ENCODE peak calls at places on chromosomes 1 and 21, in four cellular contexts. K, B, Y and A are unnamed samples.
A peak's percentile ranks its signal among the peaks of the same experiment; 100 is the strongest.

GRCh38 chr1:13766906-13767564 is 67.0 kb downstream of the PRDM2 start:
- DNase-seq in K (no peak), Y (no peak), B (peak; percentile 84), A (no peak)

GRCh38 chr1:92961896-92962752 is 862 bp upstream of the DIPK1A start:
- DNase-seq in B (peak; percentile 40), K (peak; percentile 18), Y (no peak), A (no peak)

GRCh38 chr1:215257280-215257679 is 174.7 kb downstream of the KCNK2 start:
- DNase-seq in K (no peak), Y (no peak), B (no peak), A (no peak)

GRCh38 chr21:32307706-32308105 is 9.1 kb downstream of the MRAP start:
- DNase-seq in Y (no peak), B (no peak), K (no peak), A (no peak)

GRCh38 chr1:152109231-152109997 is 5.8 kb downstream of the TCHH start:
- DNase-seq in B (no peak), Y (no peak), K (no peak), A (no peak)

GRCh38 chr1:30329263-30329753 is 394.1 kb downstream of the MATN1 start:
- DNase-seq in B (no peak), K (no peak), Y (no peak), A (no peak)

GRCh38 chr1:21779613-21780521 is 3.1 kb downstream of the USP48 start:
- DNase-seq in K (no peak), B (no peak), Y (no peak), A (peak; percentile 78)

GRCh38 chr21:46317710-46318463 is 5.8 kb downstream of the C21orf58 start:
- DNase-seq in K (peak; percentile 64), Y (no peak), B (no peak), A (no peak)

GRCh38 chr1:226335653-226336052 is 26.7 kb upstream of the LIN9 start:
- DNase-seq in B (no peak), Y (no peak), K (no peak), A (no peak)

GRCh38 chr1:21734526-21734925 is 48.4 kb downstream of the USP48 start:
- DNase-seq in Y (no peak), B (no peak), K (no peak), A (no peak)

GRCh38 chr1:119646521-119647227 is 1.4 kb downstream of the ZNF697 start:
- DNase-seq in Y (no peak), B (peak; percentile 41), K (no peak), A (no peak)

GRCh38 chr1:54413295-54413694 is 7.1 kb upstream of the SSBP3 start:
- DNase-seq in K (peak; percentile 47), Y (no peak), B (no peak), A (peak; percentile 33)

GRCh38 chr1:21857142-21857839 is 45.2 kb downstream of the LDLRAD2 start:
- DNase-seq in Y (no peak), K (no peak), B (peak; percentile 35), A (no peak)

GRCh38 chr1:42137766-42138165 is 15.4 kb upstream of the GUCA2B start:
- DNase-seq in Y (no peak), B (no peak), K (no peak), A (no peak)

GRCh38 chr21:42622284-42622683 is 31.1 kb upstream of the PDE9A start:
- DNase-seq in K (no peak), Y (no peak), B (no peak), A (no peak)

GRCh38 chr1:43256675-43257570 is 12.9 kb upstream of the TMEM125 start:
- DNase-seq in Y (no peak), K (peak; percentile 87), B (no peak), A (no peak)

GRCh38 chr1:151540982-151541377 is 871 bp downstream of the TUFT1 start:
- DNase-seq in K (no peak), Y (no peak), B (no peak), A (no peak)

GRCh38 chr1:68046885-68047658 is 3.4 kb downstream of the DIRAS3 start:
- DNase-seq in K (no peak), Y (no peak), B (no peak), A (no peak)

GRCh38 chr21:42414928-42415769 is 11.4 kb downstream of the UBASH3A start:
- DNase-seq in Y (peak; percentile 44), B (no peak), K (peak; percentile 36), A (no peak)

GRCh38 chr1:90850925-90851710 is 134.0 kb upstream of the BARHL2 start:
- DNase-seq in K (peak; percentile 67), Y (peak; percentile 59), B (peak; percentile 25), A (no peak)

GRCh38 chr1:203563291-203563690 is 63.3 kb upstream of the ATP2B4 start:
- DNase-seq in B (no peak), K (no peak), Y (no peak), A (no peak)

GRCh38 chr1:26171084-26172072 is at the start of gene ZNF593OS:
- DNase-seq in B (no peak), Y (no peak), K (no peak), A (no peak)